ENCODE peak calls at places on chromosomes 11 and 22, in four cellular contexts. B is K562, G is GM12891, S is SK-N-SH. R is an unnamed sample.

GRCh38 chr22:49381595-49382450 is 445.9 kb downstream of the BRD1 start:
- DNase-seq in B (no peak), G (no peak), S (no peak), R (no peak)

GRCh38 chr11:124938206-124938765 is 2.4 kb upstream of the HEPACAM start:
- DNase-seq in B (no peak), G (no peak), S (no peak), R (no peak)

GRCh38 chr11:100849009-100849913 is 162.2 kb downstream of the ARHGAP42 start:
- DNase-seq in B (no peak), G (no peak), S (no peak), R (no peak)

GRCh38 chr11:76257040-76257730 is 50.9 kb upstream of the WNT11 start:
- DNase-seq in B (no peak), G (no peak), S (no peak), R (no peak)

GRCh38 chr11:61783717-61784505 is 8.5 kb downstream of the TMEM258 start:
- DNase-seq in B (no peak), G (no peak), S (no peak), R (no peak)

GRCh38 chr22:30187094-30187493 is 59.5 kb downstream of the LIF start:
- DNase-seq in B (no peak), G (no peak), S (no peak), R (no peak)

GRCh38 chr11:117614695-117615094 is 182.3 kb downstream of the DSCAML1 start:
- DNase-seq in B (no peak), G (no peak), S (no peak), R (no peak)

GRCh38 chr22:27492566-27493201 is 308.9 kb downstream of the MN1 start:
- DNase-seq in B (no peak), G (no peak), S (no peak), R (no peak)

GRCh38 chr11:108576523-108576922 is 17.0 kb downstream of the EXPH5 start:
- DNase-seq in B (no peak), G (no peak), S (no peak), R (no peak)

GRCh38 chr22:22235564-22235963 is 9.0 kb upstream of the VPREB1 start:
- DNase-seq in B (peak), G (peak), S (peak), R (peak)

GRCh38 chr11:75986966-75987365 is 172.0 kb downstream of the UVRAG start:
- DNase-seq in B (no peak), G (no peak), S (no peak), R (no peak)

GRCh38 chr11:133892126-133892525 is 46.8 kb upstream of the SPATA19 start:
- DNase-seq in B (no peak), G (no peak), S (no peak), R (no peak)

GRCh38 chr11:48150213-48150612 is 66.4 kb upstream of the OR4B1 start:
- DNase-seq in B (no peak), G (no peak), S (no peak), R (no peak)

GRCh38 chr11:4480577-4481539 is 1.6 kb upstream of the OR52K1 start:
- DNase-seq in B (peak), G (no peak), S (no peak), R (no peak)

GRCh38 chr11:133917921-133918605 is 38.7 kb downstream of the IGSF9B start:
- DNase-seq in B (no peak), G (no peak), S (no peak), R (no peak)

GRCh38 chr22:50301581-50301991 is 5.9 kb downstream of the PLXNB2 start:
- DNase-seq in B (no peak), G (no peak), S (peak), R (no peak)

GRCh38 chr11:86952933-86953637 is 2.1 kb downstream of the FZD4 start:
- DNase-seq in B (no peak), G (no peak), S (no peak), R (no peak)

GRCh38 chr11:12706531-12707499 is 32.6 kb downstream of the TEAD1 start:
- DNase-seq in B (peak), G (no peak), S (no peak), R (no peak)
- TF ChIP-seq TAF1 in B (no peak), G (no peak), S (no peak), R (no peak)

DNA sequence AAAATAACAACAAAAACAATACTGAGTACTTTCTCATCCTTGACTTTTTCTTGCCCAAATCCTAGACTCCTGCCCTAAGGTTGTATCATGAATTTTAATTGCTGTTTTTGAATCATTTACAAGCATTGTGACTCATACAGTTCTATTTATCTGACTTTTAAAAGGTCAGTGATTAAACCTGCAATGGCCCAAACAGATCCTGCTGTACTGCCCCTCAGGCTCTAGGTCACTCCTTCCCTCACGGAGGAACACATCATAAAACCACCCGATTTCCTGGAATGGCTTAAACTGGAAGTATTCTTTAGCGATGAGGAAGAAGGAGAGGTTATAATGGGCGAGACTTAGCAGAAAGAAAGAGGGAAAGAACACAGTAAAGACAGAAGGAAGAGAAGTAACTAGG is 12.3 kb downstream of the ARFGAP3 start:
- DNase-seq in B (no peak), G (no peak), S (no peak), R (no peak)
- TF ChIP-seq POLR2AphosphoS5 in B (no peak), G (no peak), S (no peak), R (no peak)

GRCh38 chr22:38948181-38948940 is 9.0 kb upstream of the APOBEC3A start:
- DNase-seq in B (no peak), G (no peak), S (no peak), R (no peak)
- TF ChIP-seq TAF1 in B (no peak), G (no peak), S (no peak), R (no peak)

GRCh38 chr11:68956142-68956541 is 24.6 kb downstream of the MRGPRD start:
- DNase-seq in B (peak), G (peak), S (peak), R (peak)

GRCh38 chr11:68958211-68958610 is 22.6 kb downstream of the MRGPRD start:
- DNase-seq in B (no peak), G (no peak), S (peak), R (no peak)

GRCh38 chr11:68956547-68957254 is 24.1 kb downstream of the MRGPRD start:
- DNase-seq in B (no peak), G (no peak), S (no peak), R (no peak)

GRCh38 chr11:68959465-68960298 is 21.1 kb downstream of the MRGPRD start:
- DNase-seq in B (no peak), G (no peak), S (peak), R (no peak)

DNA sequence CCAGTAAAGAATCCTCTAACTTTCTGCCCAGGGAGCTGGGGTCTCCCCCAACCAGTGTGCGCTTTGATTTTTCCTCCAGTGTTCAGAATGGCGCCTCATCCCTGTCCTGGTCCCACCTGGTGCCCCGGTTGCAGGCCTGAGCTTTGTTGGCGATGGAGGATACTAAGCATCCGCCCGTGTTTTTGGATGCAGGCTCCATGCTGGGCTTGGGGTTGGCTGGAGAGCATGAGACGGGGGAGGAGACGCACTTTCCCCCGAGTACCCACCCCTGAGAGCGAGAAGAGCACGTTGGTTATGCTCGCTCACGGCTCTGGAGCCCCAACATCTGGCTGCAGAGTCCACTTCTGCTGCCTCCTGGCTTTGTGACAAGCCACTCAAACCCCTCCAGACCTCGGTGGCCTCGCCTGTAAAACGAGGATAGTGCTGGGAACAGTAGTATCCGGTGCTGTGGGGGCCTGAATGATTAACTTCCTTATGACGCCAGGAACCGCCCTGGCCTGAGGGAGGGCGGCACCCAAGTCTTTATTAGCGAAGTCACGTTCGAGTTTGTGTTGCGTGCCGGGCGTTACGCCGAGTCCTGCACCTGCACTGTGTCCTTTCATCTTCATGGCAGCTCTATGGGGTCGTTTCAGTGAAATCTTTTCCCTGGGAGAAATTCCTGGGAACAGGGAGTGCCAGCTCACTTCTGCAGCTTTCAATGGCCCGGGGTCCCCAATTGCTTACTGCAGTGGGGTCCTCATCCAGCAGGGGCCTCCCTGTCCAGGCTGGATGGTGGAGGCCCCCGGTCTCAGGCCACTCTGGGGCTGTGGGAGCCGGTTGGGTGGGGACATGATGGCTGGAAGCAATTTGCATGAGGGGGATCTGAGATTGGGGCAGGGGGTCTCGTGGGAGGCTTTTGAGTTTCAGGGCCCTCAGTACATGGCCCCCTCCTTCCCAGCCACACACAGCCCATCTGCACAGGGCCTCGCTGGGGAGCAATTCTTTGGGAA is 25.5 kb downstream of the MRGPRD start:
- DNase-seq in B (peak), G (no peak), S (no peak), R (no peak)
- TF ChIP-seq POLR2AphosphoS5 in B (no peak), G (no peak), S (no peak), R (no peak)

DNA sequence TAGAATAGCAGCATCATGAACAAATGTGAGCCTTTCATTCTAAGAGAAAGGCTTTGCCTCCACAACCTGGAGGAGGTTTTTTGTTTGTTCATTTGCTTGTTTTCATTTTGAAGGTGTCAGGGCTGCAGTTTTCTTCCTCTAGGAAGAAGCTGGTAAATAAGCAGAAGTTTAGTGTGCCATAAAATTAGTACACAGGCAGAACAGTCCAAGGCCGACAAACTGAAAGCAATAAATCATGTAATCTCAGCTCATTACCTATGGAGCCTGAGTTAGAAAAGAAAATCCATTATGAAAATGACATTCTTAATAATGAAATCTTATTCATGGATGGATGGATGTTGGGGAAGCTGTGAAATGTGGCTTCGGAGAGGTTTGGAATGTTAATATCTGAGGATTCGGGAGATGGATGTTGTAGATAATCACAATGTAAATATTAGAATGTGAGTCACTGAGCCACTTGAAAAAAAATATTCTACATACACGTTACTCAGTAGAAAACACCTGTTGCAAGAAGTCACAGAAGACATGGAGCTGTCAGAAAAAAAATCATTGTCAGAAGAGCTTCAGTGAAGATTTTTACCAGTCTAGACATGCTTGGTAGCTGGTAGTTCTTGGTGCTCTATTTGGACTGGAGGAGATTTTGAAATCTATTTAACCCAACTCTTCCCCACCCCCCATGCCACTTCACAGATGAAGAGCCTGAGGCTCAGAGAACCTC is 15.0 kb upstream of the ZDHHC13 start:
- DNase-seq in B (no peak), G (no peak), S (no peak), R (no peak)
- TF ChIP-seq TAF1 in B (no peak), G (no peak), S (no peak), R (no peak)

DNA sequence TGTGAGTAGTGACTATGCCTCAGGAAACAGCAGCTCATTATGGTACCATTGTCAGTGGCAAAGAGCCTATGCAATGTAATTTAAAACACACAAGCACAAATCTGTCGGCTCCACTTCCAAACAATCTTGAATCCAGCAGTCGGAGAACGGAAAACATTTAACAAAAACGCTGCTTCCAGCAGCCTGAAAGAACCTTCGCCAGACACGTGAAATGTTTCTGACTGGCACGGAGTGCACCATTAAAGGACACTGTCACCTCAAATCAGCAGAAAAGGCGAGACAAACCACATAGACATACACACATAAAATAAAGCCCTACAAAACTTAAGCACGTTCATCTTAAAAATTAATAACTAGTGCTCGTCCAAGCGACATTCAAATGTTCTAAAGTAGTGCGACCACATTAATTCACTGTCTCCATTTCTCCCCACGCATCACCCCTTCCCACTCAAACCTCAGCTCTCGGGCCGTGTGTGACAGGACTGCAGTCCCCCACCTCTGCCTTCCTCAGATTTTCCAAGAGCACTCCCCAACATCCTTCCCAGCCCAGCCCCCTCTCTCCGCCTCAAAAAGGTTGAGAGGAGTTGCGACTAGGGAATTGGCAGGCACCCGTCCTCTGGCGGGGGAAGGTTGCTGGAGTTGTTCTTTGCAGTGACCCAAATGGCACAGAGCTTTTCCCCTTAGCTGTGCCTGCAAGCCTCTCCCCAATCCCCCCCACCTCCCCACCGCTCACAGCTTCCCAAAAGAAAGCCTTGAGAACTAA is 638 bp downstream of the RAB30 start:
- DNase-seq in B (no peak), G (no peak), S (peak), R (no peak)
- TF ChIP-seq POLR2AphosphoS5 in B (no peak), G (no peak), S (no peak), R (no peak)